ENCODE peak calls at places on chromosomes 2 and 18, in seven cellular contexts. T, D, Z, O, M, Q and F are unnamed samples.

GRCh38 chr2:44121899-44122298 is 46.8 kb upstream of the PPM1B start:
- DNase-seq in T (no peak), D (no peak), Z (no peak), O (no peak), M (no peak), Q (no peak), F (no peak)

GRCh38 chr18:31565345-31565744 is 26.3 kb upstream of the TTR start:
- DNase-seq in T (no peak), D (no peak), Z (no peak), O (no peak), M (no peak), Q (no peak), F (no peak)

GRCh38 chr2:11698009-11698922 is 28.3 kb upstream of the NTSR2 start:
- DNase-seq in T (peak; percentile 65), D (no peak), Z (peak; percentile 87), O (peak; percentile 62), M (no peak), Q (no peak), F (no peak)

GRCh38 chr2:151407281-151407680 is 2.4 kb upstream of the RIF1 start:
- DNase-seq in T (no peak), D (no peak), Z (no peak), O (no peak), M (no peak), Q (no peak), F (no peak)

GRCh38 chr2:144834954-144835633 is 315.2 kb upstream of the ZEB2 start:
- DNase-seq in T (no peak), D (no peak), Z (peak; percentile 73), O (peak; percentile 67), M (no peak), Q (no peak), F (peak; percentile 56)

GRCh38 chr2:191056218-191056617 is 42.2 kb upstream of the STAT1 start:
- DNase-seq in T (no peak), D (no peak), Z (no peak), O (no peak), M (no peak), Q (no peak), F (no peak)

GRCh38 chr2:236548179-236548918 is 21.3 kb upstream of the ACKR3 start:
- DNase-seq in T (no peak), D (no peak), Z (peak; percentile 6), O (no peak), M (no peak), Q (no peak), F (no peak)

GRCh38 chr2:181573140-181573736 is 83.7 kb downstream of the CERKL start:
- DNase-seq in T (no peak), D (no peak), Z (peak; percentile 60), O (no peak), M (peak; percentile 67), Q (no peak), F (peak; percentile 82)

GRCh38 chr2:26558271-26559043 is 80.5 kb upstream of the OTOF start:
- DNase-seq in T (peak; percentile 56), D (no peak), Z (no peak), O (no peak), M (no peak), Q (peak; percentile 32), F (peak; percentile 57)

GRCh38 chr2:26847663-26848335 is at the start of gene DPYSL5:
- DNase-seq in T (peak; percentile 87), D (no peak), Z (no peak), O (no peak), M (no peak), Q (peak; percentile 85), F (peak; percentile 97)

GRCh38 chr18:61609131-61609530 is 275.9 kb downstream of the CDH20 start:
- DNase-seq in T (no peak), D (no peak), Z (no peak), O (no peak), M (no peak), Q (no peak), F (no peak)

GRCh38 chr2:50551868-50552267 is 480.1 kb downstream of the NRXN1 start:
- DNase-seq in T (no peak), D (no peak), Z (no peak), O (no peak), M (no peak), Q (no peak), F (no peak)